ENCODE peak calls at places on chromosomes 12 and 14, in six cellular contexts. P is prostate gland, T is Karpas-422, Y is body of pancreas, R is fibroblast of lung, B is testis. C is an unnamed sample.
A peak's percentile ranks its signal among the peaks of the same experiment; 100 is the strongest.

GRCh38 chr12:80861636-80862378 is 75.9 kb downstream of the LIN7A start:
- DNase-seq in T (no peak), Y (no peak), B (no peak), P (no peak), R (peak; percentile 82), C (no peak)

GRCh38 chr12:23648546-23648945 is 300.9 kb downstream of the SOX5 start:
- DNase-seq in R (no peak), B (no peak), P (no peak), Y (no peak), T (no peak), C (no peak)

GRCh38 chr12:6937481-6938352 is 5.9 kb upstream of the RNU7-1 start:
- DNase-seq in B (peak; percentile 96), Y (peak; percentile 96), T (peak; percentile 98), P (peak; percentile 91), R (peak; percentile 92), C (peak; percentile 96)

GRCh38 chr14:32254952-32255679 is 52.0 kb upstream of the RNU6-8 start:
- DNase-seq in R (peak; percentile 77), Y (peak; percentile 72), P (peak; percentile 76), T (peak; percentile 90), B (peak; percentile 86), C (peak; percentile 60)

GRCh38 chr12:122740351-122740750 is 9.7 kb upstream of the HCAR1 start:
- DNase-seq in P (no peak), Y (no peak), B (peak; percentile 43), T (peak; percentile 38), R (no peak), C (peak; percentile 15)

GRCh38 chr14:25150934-25151790 is 101.2 kb upstream of the STXBP6 start:
- DNase-seq in Y (peak; percentile 3), R (peak; percentile 77), P (no peak), B (no peak), T (peak; percentile 84), C (no peak)

GRCh38 chr14:92033912-92034687 is 5.8 kb downstream of the TRIP11 start:
- DNase-seq in Y (peak; percentile 50), T (no peak), P (no peak), R (no peak), B (no peak), C (no peak)

GRCh38 chr14:99809376-99809775 is 16.2 kb downstream of the EML1 start:
- DNase-seq in Y (peak; percentile 32), R (peak; percentile 90), B (no peak), P (no peak), T (no peak), C (no peak)

GRCh38 chr14:94536836-94537235 is 24.4 kb upstream of the SERPINA4 start:
- DNase-seq in R (no peak), P (no peak), B (peak; percentile 49), Y (no peak), T (peak; percentile 93), C (no peak)

GRCh38 chr14:49687942-49688700 is at the start of gene POLE2:
- DNase-seq in B (peak; percentile 80), Y (peak; percentile 68), T (peak; percentile 95), R (peak; percentile 64), P (peak; percentile 51), C (peak; percentile 83)

GRCh38 chr14:104394606-104394910 is 185.0 kb upstream of the C14orf180 start:
- DNase-seq in T (peak; percentile 98), Y (no peak), P (no peak), R (no peak), B (no peak), C (no peak)

GRCh38 chr14:102776761-102777710 is at the start of gene TRAF3:
- DNase-seq in T (peak; percentile 90), P (no peak), B (peak; percentile 70), Y (peak; percentile 65), R (peak; percentile 45), C (peak; percentile 65)

GRCh38 chr14:30874120-30874998 is at the start of gene COCH:
- DNase-seq in B (no peak), P (no peak), T (peak; percentile 86), R (no peak), Y (peak; percentile 49), C (peak; percentile 53)

GRCh38 chr12:108711486-108712163 is 19.7 kb downstream of the CORO1C start:
- DNase-seq in T (no peak), R (no peak), B (no peak), Y (no peak), P (no peak), C (no peak)

GRCh38 chr12:122368361-122369073 is 54.0 kb downstream of the CLIP1 start:
- DNase-seq in P (no peak), Y (peak; percentile 7), T (no peak), R (peak; percentile 32), B (peak; percentile 10), C (no peak)

GRCh38 chr12:113049976-113050742 is 6.4 kb upstream of the DTX1 start:
- DNase-seq in T (peak; percentile 88), R (no peak), P (no peak), Y (peak; percentile 46), B (peak; percentile 69), C (no peak)

GRCh38 chr12:50528800-50529199 is 24.0 kb downstream of the DIP2B start:
- DNase-seq in Y (no peak), T (no peak), R (no peak), P (no peak), B (no peak), C (no peak)

GRCh38 chr14:103071544-103072251 is 12.3 kb upstream of the LBHD2 start:
- DNase-seq in R (no peak), P (peak; percentile 56), Y (no peak), T (no peak), B (no peak), C (peak; percentile 64)

GRCh38 chr12:91988076-91988475 is 157.6 kb downstream of the BTG1 start:
- DNase-seq in Y (no peak), T (no peak), P (no peak), B (no peak), R (no peak), C (no peak)

GRCh38 chr12:52566847-52567291 is 6.8 kb downstream of the KRT74 start:
- DNase-seq in R (no peak), T (no peak), B (peak; percentile 25), P (no peak), Y (peak; percentile 8), C (no peak)

GRCh38 chr14:37078131-37078530 is 94.3 kb downstream of the SLC25A21 start:
- DNase-seq in P (no peak), Y (no peak), B (no peak), R (no peak), T (no peak), C (no peak)

GRCh38 chr12:45687081-45688015 is 42.2 kb upstream of the ARID2 start:
- DNase-seq in Y (no peak), P (no peak), R (no peak), T (no peak), B (no peak), C (no peak)

GRCh38 chr12:94140556-94140955 is 7.8 kb upstream of the PLXNC1 start:
- DNase-seq in Y (no peak), T (peak; percentile 82), P (no peak), R (no peak), B (no peak), C (no peak)

GRCh38 chr12:12563529-12563928 is 866 bp upstream of the DUSP16 start:
- DNase-seq in Y (peak; percentile 35), P (no peak), B (no peak), T (no peak), R (no peak), C (no peak)

GRCh38 chr12:95218852-95219171 is 1.2 kb downstream of the VEZT start:
- DNase-seq in R (no peak), P (no peak), B (peak; percentile 47), Y (peak; percentile 29), T (peak; percentile 93), C (no peak)

GRCh38 chr12:54196396-54196795 is 7.6 kb upstream of the SMUG1 start:
- DNase-seq in R (no peak), P (no peak), B (no peak), T (peak; percentile 66), Y (no peak), C (no peak)

GRCh38 chr12:54197037-54197909 is 8.5 kb upstream of the SMUG1 start:
- DNase-seq in T (peak; percentile 94), R (no peak), B (no peak), P (no peak), Y (no peak), C (no peak)

GRCh38 chr12:54195736-54196347 is 7.1 kb upstream of the SMUG1 start:
- DNase-seq in B (no peak), R (peak; percentile 65), T (peak; percentile 80), P (no peak), Y (peak; percentile 20), C (peak; percentile 37)

GRCh38 chr12:54193437-54193836 is 4.7 kb upstream of the SMUG1 start:
- DNase-seq in B (no peak), R (no peak), T (no peak), Y (no peak), P (no peak), C (no peak)

DNA sequence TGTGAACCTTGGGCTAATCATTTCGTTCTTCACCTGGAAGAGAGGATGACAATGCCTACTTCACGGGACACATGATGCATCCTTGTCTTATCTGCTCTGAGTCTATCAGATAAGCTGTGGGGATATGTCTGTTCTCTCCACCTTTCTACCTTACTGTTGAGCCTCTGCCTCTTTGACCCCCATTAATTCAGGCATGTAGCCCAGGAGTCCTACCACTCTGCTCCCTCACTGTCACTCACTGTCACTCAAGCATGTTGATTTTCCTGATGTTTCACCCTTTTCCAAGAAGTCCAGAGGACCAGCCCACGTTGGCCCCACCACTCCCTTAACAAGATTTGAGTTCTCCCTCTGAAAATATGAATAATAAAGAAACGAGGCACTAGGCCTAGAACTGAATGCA is 6.3 kb upstream of the SMUG1 start:
- DNase-seq in B (no peak), P (no peak), T (no peak), Y (no peak), R (no peak), C (no peak)
- H3K27me3 ChIP-seq in B (no peaks in the 10 kb centered on the region), P (peaks cover 9% of the 10 kb centered on the region), T (no peaks in the 10 kb centered on the region), Y (no peaks in the 10 kb centered on the region), R (peaks cover 21% of the 10 kb centered on the region), C (no peaks in the 10 kb centered on the region)

GRCh38 chr12:54207539-54208267 is 18.9 kb upstream of the SMUG1 start:
- DNase-seq in T (peak; percentile 93), Y (peak; percentile 77), P (peak; percentile 41), R (peak; percentile 43), B (peak; percentile 85), C (peak; percentile 68)
- H3K27ac ChIP-seq in T (no peak overlapping the region), Y (no peak overlapping the region), P (no peak overlapping the region), R (no peak overlapping the region), B (no peak overlapping the region), C (no peak overlapping the region)

GRCh38 chr12:26197832-26198231 is 2.5 kb downstream of the SSPN start:
- DNase-seq in P (no peak), Y (peak; percentile 28), T (no peak), R (no peak), B (no peak), C (no peak)
- H3K27me3 ChIP-seq in P (no peaks in the 10 kb centered on the region), Y (no peaks in the 10 kb centered on the region), T (peaks cover 2% of the 10 kb centered on the region), R (no peaks in the 10 kb centered on the region), B (no peaks in the 10 kb centered on the region), C (no peaks in the 10 kb centered on the region)

GRCh38 chr14:56176530-56176929 is 58.3 kb downstream of the PELI2 start:
- DNase-seq in Y (peak; percentile 73), B (no peak), T (no peak), P (no peak), R (no peak), C (no peak)

GRCh38 chr14:56183631-56184157 is 65.5 kb downstream of the PELI2 start:
- DNase-seq in B (no peak), P (no peak), T (no peak), Y (no peak), R (peak; percentile 25), C (no peak)

GRCh38 chr14:56180754-56181542 is 62.7 kb downstream of the PELI2 start:
- DNase-seq in R (no peak), T (no peak), P (no peak), B (no peak), Y (no peak), C (no peak)

GRCh38 chr14:56185991-56186390 is 67.8 kb downstream of the PELI2 start:
- DNase-seq in B (no peak), R (no peak), Y (peak; percentile 67), P (no peak), T (no peak), C (no peak)

GRCh38 chr14:56181666-56182065 is 63.5 kb downstream of the PELI2 start:
- DNase-seq in T (no peak), Y (peak; percentile 94), P (peak; percentile 39), B (no peak), R (no peak), C (no peak)
- H3K27ac ChIP-seq in T (no peak overlapping the region), Y (peak overlapping the region; percentile 75), P (no peak overlapping the region), B (no peak overlapping the region), R (no peak overlapping the region), C (no peak overlapping the region)

C was measured in right lobe of liver.